ENCODE peak calls at places on chromosomes 12 and 14, in four cellular contexts. G is putamen; I is CD8-positive, alpha-beta T cell; P is osteoblast. A is an unnamed sample.

GRCh38 chr12:109258607-109259544 is 50.2 kb downstream of the FOXN4 start:
- DNase-seq in G (no peak), I (no peak), P (peak; percentile 42), A (no peak)

GRCh38 chr12:41220931-41221330 is 32.8 kb downstream of the PDZRN4 start:
- DNase-seq in G (no peak), I (no peak), P (no peak), A (no peak)

GRCh38 chr12:89216141-89216952 is 136.0 kb downstream of the DUSP6 start:
- DNase-seq in G (no peak), I (no peak), P (no peak), A (no peak)

GRCh38 chr14:91975763-91976162 is 28.3 kb upstream of the FBLN5 start:
- DNase-seq in G (no peak), I (no peak), P (no peak), A (no peak)

GRCh38 chr14:102424520-102424919 is 61.8 kb downstream of the TECPR2 start:
- DNase-seq in G (no peak), I (no peak), P (peak; percentile 35), A (no peak)

GRCh38 chr14:95146079-95146771 is 11.1 kb downstream of the DICER1 start:
- DNase-seq in G (no peak), I (no peak), P (no peak), A (no peak)

GRCh38 chr12:62530596-62530995 is 64.0 kb downstream of the MON2 start:
- DNase-seq in G (no peak), I (no peak), P (no peak), A (no peak)

GRCh38 chr12:71900091-71900490 is 38.6 kb upstream of the TPH2 start:
- DNase-seq in G (no peak), I (no peak), P (peak; percentile 25), A (no peak)

GRCh38 chr12:46608431-46609280 is 217.1 kb downstream of the SLC38A4 start:
- DNase-seq in G (no peak), I (no peak), P (peak; percentile 65), A (no peak)

GRCh38 chr12:14963520-14963919 is 2.1 kb upstream of the ARHGDIB start:
- DNase-seq in G (no peak), I (no peak), P (no peak), A (no peak)

GRCh38 chr14:75011356-75012097 is 8.8 kb downstream of the EIF2B2 start:
- DNase-seq in G (peak; percentile 3), I (no peak), P (peak; percentile 82), A (no peak)

GRCh38 chr14:94293578-94293924 is 483 bp upstream of the SERPINA10 start:
- DNase-seq in G (no peak), I (no peak), P (no peak), A (no peak)

GRCh38 chr12:127629066-127629820 is 637.7 kb upstream of the TMEM132C start:
- DNase-seq in G (peak; percentile 37), I (no peak), P (no peak), A (no peak)

GRCh38 chr12:53518381-53518780 is 11.1 kb upstream of the NPFF start:
- DNase-seq in G (no peak), I (no peak), P (peak; percentile 22), A (no peak)

GRCh38 chr12:50689437-50689836 is 74.5 kb upstream of the ATF1 start:
- DNase-seq in G (no peak), I (no peak), P (no peak), A (no peak)

GRCh38 chr12:113860950-113861349 is 105.2 kb downstream of the RBM19 start:
- DNase-seq in G (no peak), I (no peak), P (peak; percentile 97), A (no peak)

GRCh38 chr14:65354715-65355114 is 57.8 kb upstream of the FUT8 start:
- DNase-seq in G (no peak), I (no peak), P (no peak), A (no peak)

GRCh38 chr14:21025374-21026151 is 702 bp upstream of the NDRG2 start:
- DNase-seq in G (peak; percentile 92), I (no peak), P (peak; percentile 69), A (peak; percentile 83)

GRCh38 chr12:93572712-93573551 is 457 bp downstream of the SOCS2 start:
- DNase-seq in G (no peak), I (no peak), P (peak; percentile 85), A (peak; percentile 30)